ENCODE peak calls at places on chromosome 19, in four cellular contexts. E is mesendoderm, I is adrenal gland, B is PC-3. K is an unnamed sample.

GRCh38 chr19:41753936-41754529 is 1.3 kb upstream of the CEACAM6 start:
- DNase-seq in B (peak; percentile 69), E (peak; percentile 32), I (peak; percentile 42), K (peak; percentile 54)

GRCh38 chr19:55146078-55146647 is 2.8 kb downstream of the TNNT1 start:
- DNase-seq in I (no peak), B (peak; percentile 81), E (peak; percentile 82), K (no peak)

GRCh38 chr19:1133471-1133929 is 29.7 kb downstream of the GPX4 start:
- DNase-seq in B (no peak), I (no peak), E (peak; percentile 71), K (peak; percentile 69)

GRCh38 chr19:15170345-15170744 is 30.4 kb downstream of the NOTCH3 start:
- DNase-seq in E (peak; percentile 25), B (no peak), I (no peak), K (no peak)

GRCh38 chr19:45419396-45419795 is 4.3 kb downstream of the ERCC1 start:
- DNase-seq in E (no peak), B (no peak), I (no peak), K (peak; percentile 72)

GRCh38 chr19:16416996-16417395 is 54.8 kb downstream of the EPS15L1 start:
- DNase-seq in E (no peak), I (no peak), B (no peak), K (no peak)

GRCh38 chr19:16595097-16595496 is 22.9 kb upstream of the SLC35E1 start:
- DNase-seq in I (no peak), B (no peak), E (no peak), K (no peak)

GRCh38 chr19:16559896-16560295 is 12.3 kb downstream of the SLC35E1 start:
- DNase-seq in E (peak; percentile 12), B (no peak), I (no peak), K (no peak)

GRCh38 chr19:16117594-16118033 is 5.9 kb downstream of the RAB8A start:
- DNase-seq in E (no peak), I (no peak), B (no peak), K (no peak)

GRCh38 chr19:18931316-18932162 is 9.5 kb downstream of the HOMER3 start:
- DNase-seq in B (no peak), E (no peak), I (peak; percentile 39), K (peak; percentile 64)

GRCh38 chr19:18393836-18394235 is 3.6 kb downstream of the LRRC25 start:
- DNase-seq in E (no peak), I (no peak), B (no peak), K (no peak)

GRCh38 chr19:1313695-1314613 is 28.3 kb downstream of the EFNA2 start:
- DNase-seq in I (no peak), E (no peak), B (no peak), K (no peak)

GRCh38 chr19:47028372-47028672 is 8.7 kb downstream of the NPAS1 start:
- DNase-seq in B (no peak), E (no peak), I (no peak), K (no peak)

GRCh38 chr19:54207908-54208783 is 7.5 kb downstream of the RPS9 start:
- DNase-seq in B (peak; percentile 35), E (peak; percentile 42), I (peak; percentile 95), K (peak; percentile 80)

GRCh38 chr19:33391631-33392249 is 18.2 kb downstream of the CEBPG start:
- DNase-seq in E (no peak), B (no peak), I (no peak), K (peak; percentile 39)

GRCh38 chr19:51702754-51703654 is 9.9 kb downstream of the SPACA6 start:
- DNase-seq in I (peak; percentile 70), E (peak; percentile 91), B (no peak), K (no peak)

DNA sequence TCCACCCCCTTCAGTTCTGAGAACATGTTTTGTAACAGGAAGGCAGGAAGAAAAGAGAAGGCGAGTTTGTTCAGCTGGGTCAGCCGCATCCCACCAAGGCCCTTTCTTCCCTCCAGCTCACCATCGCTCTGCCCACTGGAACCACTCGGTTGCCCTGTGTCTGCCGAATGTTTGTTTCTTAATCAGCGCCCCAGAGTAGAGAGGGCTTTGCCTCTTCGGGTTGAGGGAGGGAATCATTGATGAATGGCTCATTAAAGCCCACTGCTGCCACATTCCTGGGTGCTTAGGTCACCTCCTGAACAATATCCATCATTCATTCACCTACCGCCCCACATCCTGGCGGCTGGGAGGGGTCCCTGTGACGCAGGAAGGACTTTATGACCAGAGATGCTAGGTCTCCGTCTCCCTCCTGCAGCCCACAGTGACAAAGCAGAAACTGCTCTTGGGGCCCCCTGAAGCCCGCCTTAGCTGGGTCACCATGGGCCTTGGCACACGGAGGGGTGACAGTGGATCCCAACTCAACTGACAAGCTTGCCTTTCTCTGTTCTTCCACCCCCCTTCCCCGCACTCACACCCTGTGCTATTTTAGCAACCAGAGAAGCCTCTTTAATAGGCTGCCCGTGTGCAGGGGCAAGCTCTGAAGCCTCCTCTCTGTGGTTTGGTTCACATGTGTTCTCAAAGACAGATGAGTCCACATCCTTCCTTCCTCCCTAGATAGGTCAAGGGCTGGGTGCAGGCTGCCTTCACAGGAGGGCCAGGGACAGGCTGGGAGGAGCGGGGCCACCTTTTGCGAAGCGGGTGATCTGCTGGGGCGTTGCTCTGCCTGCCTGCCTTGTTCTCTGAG is 46.2 kb downstream of the ACTN4 start:
- DNase-seq in I (no peak), E (peak; percentile 94), B (peak; percentile 96), K (no peak)
- H3K4me1 ChIP-seq in I (peaks cover 38% of the 10 kb centered on the region), E (peaks cover 7% of the 10 kb centered on the region), B (peaks cover 54% of the 10 kb centered on the region), K (peaks cover 45% of the 10 kb centered on the region)

GRCh38 chr19:13999085-13999484 is 7.0 kb downstream of the RFX1 start:
- DNase-seq in I (no peak), E (no peak), B (no peak), K (no peak)
- H3K27me3 ChIP-seq in I (no peaks in the 10 kb centered on the region), E (no peaks in the 10 kb centered on the region), B (no peaks in the 10 kb centered on the region), K (no peaks in the 10 kb centered on the region)

GRCh38 chr19:50332264-50333038 is 3.3 kb upstream of the KCNC3 start:
- DNase-seq in B (peak; percentile 20), E (peak; percentile 92), I (no peak), K (no peak)
- H3K4me1 ChIP-seq in B (peaks cover 12% of the 10 kb centered on the region), E (peaks cover 4% of the 10 kb centered on the region), I (peaks cover 4% of the 10 kb centered on the region), K (peaks cover 1% of the 10 kb centered on the region)

GRCh38 chr19:48508729-48509310 is 2.8 kb downstream of the LMTK3 start:
- DNase-seq in E (no peak), B (no peak), I (no peak), K (peak; percentile 46)

GRCh38 chr19:48511321-48511731 is 309 bp downstream of the LMTK3 start:
- DNase-seq in I (no peak), E (no peak), B (no peak), K (no peak)

GRCh38 chr19:48507911-48508439 is 3.7 kb downstream of the LMTK3 start:
- DNase-seq in I (no peak), B (no peak), E (no peak), K (peak; percentile 30)

GRCh38 chr19:48510421-48511268 is 990 bp downstream of the LMTK3 start:
- DNase-seq in B (peak; percentile 57), I (peak; percentile 73), E (peak; percentile 82), K (peak; percentile 71)

DNA sequence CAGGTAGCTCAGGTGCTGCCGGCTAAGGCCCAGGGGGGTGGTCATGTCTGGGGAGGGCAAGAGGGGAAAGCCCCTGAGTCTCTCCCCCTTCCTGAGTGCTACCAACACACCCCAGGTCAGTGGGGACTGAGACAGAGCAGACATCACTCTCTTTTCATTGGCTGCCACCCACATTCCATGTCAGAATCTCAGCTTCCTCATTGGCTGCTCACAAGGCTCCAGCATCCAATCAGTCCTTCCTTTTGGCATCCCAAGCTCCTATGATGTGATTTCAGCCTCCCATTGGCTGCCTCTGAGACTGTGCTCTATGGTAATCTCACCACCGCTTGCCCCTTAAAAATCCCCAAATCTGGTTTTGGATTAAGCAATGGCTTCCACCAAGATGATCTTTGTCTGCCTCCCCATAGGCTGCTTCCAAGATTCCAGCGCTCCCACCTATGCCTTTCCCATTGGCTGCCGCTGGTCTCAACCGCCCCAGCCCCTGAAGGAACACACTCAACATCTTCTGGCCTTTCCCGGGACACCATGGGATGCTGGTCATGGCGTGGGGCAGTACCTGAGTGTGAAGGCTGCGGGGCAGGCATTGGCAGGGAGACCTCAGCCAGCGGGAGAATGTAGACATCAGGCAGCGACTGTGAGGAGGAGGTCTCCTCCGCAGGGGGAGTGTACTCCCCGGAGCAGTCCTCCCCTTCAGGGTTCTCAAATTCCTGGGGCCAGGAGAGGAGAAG is 2.0 kb downstream of the LMTK3 start:
- DNase-seq in E (no peak), B (no peak), I (no peak), K (peak; percentile 27)
- H3K27me3 ChIP-seq in E (no peaks in the 10 kb centered on the region), B (no peaks in the 10 kb centered on the region), I (peaks cover 22% of the 10 kb centered on the region), K (no peaks in the 10 kb centered on the region)

GRCh38 chr19:43776285-43776684 is 4.5 kb downstream of the KCNN4 start:
- DNase-seq in E (no peak), I (no peak), B (no peak), K (no peak)

GRCh38 chr19:43779147-43779819 is 1.5 kb downstream of the KCNN4 start:
- DNase-seq in I (no peak), B (no peak), E (no peak), K (peak; percentile 79)

GRCh38 chr19:43778651-43779050 is 2.1 kb downstream of the KCNN4 start:
- DNase-seq in I (no peak), E (no peak), B (no peak), K (no peak)

GRCh38 chr19:43775299-43775890 is 5.4 kb downstream of the KCNN4 start:
- DNase-seq in I (no peak), E (no peak), B (no peak), K (no peak)

GRCh38 chr19:43777163-43777700 is 3.5 kb downstream of the KCNN4 start:
- DNase-seq in E (no peak), B (no peak), I (no peak), K (peak; percentile 72)
- H3K4me1 ChIP-seq in E (no peaks in the 10 kb centered on the region), B (peaks cover 37% of the 10 kb centered on the region), I (no peaks in the 10 kb centered on the region), K (no peaks in the 10 kb centered on the region)

GRCh38 chr19:9932835-9933234 is 3.5 kb downstream of the OLFM2 start:
- DNase-seq in B (no peak), E (no peak), I (no peak), K (no peak)
- H3K27me3 ChIP-seq in B (peaks cover 14% of the 10 kb centered on the region), E (no peaks in the 10 kb centered on the region), I (no peaks in the 10 kb centered on the region), K (no peaks in the 10 kb centered on the region)

DNA sequence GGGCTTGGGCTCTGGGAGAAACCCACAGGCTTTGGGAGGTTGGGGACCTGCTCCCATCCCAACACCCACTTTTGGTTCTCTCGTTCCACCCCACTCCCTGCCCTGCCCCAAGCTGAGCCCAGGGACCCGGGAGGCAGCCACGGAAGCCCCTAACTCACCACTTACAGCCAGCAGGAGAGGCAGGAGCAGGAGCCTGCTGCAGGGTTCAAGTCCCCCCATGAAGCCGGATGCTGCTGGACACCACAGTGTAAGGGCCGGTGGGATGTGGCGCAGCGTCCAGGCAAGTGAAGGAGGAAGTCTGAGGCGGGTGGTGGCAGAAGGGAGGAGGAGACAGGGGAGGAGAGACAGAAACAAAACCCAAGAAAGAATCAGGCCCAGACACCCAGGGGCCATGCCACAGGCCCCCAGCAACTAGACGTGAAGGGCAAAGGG is at the start of gene TYROBP:
- DNase-seq in B (no peak), I (no peak), E (no peak), K (peak; percentile 77)
- H3K4me1 ChIP-seq in B (peaks cover 4% of the 10 kb centered on the region), I (no peaks in the 10 kb centered on the region), E (peaks cover 2% of the 10 kb centered on the region), K (no peaks in the 10 kb centered on the region)

DNA sequence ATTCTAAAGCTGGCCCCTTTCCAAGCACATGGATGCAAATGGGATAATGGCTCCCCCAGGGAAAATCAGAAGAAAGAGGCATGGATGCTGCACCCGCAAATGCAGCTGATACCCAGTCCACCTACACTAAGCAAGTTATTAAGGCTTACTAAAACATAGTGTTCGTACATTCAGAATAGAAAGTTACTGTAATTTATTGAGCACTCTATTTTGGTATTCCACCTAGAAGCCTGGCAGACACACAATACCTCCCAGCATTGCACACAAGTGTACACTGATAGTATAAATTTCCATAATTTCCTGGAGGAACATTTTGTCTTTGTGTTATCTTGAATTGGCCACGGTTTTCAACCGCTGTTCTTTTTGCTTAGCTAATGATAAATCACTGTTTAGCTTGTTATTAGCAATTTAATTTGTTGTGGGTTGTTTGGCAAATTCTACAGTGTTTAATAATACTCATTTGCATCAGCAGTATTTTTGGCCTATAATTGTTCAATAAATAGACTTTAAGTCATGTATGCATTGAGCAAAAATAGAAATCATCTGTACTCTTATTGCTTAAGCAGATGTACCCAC is 94.5 kb upstream of the MRI1 start:
- DNase-seq in I (no peak), B (no peak), E (no peak), K (no peak)
- H3K27me3 ChIP-seq in I (no peaks in the 10 kb centered on the region), B (no peaks in the 10 kb centered on the region), E (no peaks in the 10 kb centered on the region), K (no peaks in the 10 kb centered on the region)